ENCODE peak calls at places on chromosome X, in five cellular contexts. K is GM23248, A is astrocyte, F is IMR-90, J is SK-N-SH. E is an unnamed sample.

GRCh38 chrX:119669424-119670037 is 23.4 kb downstream of the SEPTIN6 start:
- DNase-seq in F (peak; percentile 84), A (peak; percentile 63), K (peak; percentile 3), J (peak; percentile 60), E (no peak)

GRCh38 chrX:29841750-29842149 is 373.6 kb upstream of the MAGEB2 start:
- DNase-seq in K (peak; percentile 57), J (no peak), F (peak; percentile 42), A (peak; percentile 23), E (no peak)

GRCh38 chrX:45557390-45557789 is 356.7 kb upstream of the DIPK2B start:
- DNase-seq in K (peak; percentile 0), A (no peak), J (no peak), F (peak; percentile 1), E (no peak)

GRCh38 chrX:24025741-24026402 is 1.1 kb downstream of the KLHL15 start:
- DNase-seq in F (peak; percentile 81), A (peak; percentile 66), K (peak; percentile 80), J (no peak), E (peak; percentile 25)

GRCh38 chrX:28848707-28849106 is 261.5 kb downstream of the IL1RAPL1 start:
- DNase-seq in J (no peak), F (no peak), K (no peak), A (no peak), E (no peak)

GRCh38 chrX:132908891-132909290 is 49.5 kb downstream of the HS6ST2 start:
- DNase-seq in K (no peak), J (peak; percentile 31), A (no peak), F (no peak), E (no peak)

GRCh38 chrX:30278365-30278764 is 30.8 kb downstream of the NR0B1 start:
- DNase-seq in F (peak; percentile 34), J (no peak), A (peak; percentile 11), K (peak; percentile 59), E (no peak)

GRCh38 chrX:140343226-140343873 is 161.5 kb downstream of the SOX3 start:
- DNase-seq in F (peak; percentile 1), K (peak; percentile 24), A (peak; percentile 42), J (no peak), E (no peak)

GRCh38 chrX:154040307-154040756 is 20.6 kb upstream of the IRAK1 start:
- DNase-seq in K (peak; percentile 85), F (peak; percentile 87), A (peak; percentile 81), J (no peak), E (no peak)

GRCh38 chrX:15686818-15687685 is 22.4 kb upstream of the CLTRN start:
- DNase-seq in K (peak; percentile 63), J (peak; percentile 63), A (peak; percentile 18), F (peak; percentile 61), E (peak; percentile 71)

GRCh38 chrX:111555559-111555958 is 44.1 kb downstream of the SERTM2 start:
- DNase-seq in A (no peak), J (no peak), K (no peak), F (no peak), E (no peak)

GRCh38 chrX:150236304-150236703 is 126.8 kb upstream of the MAMLD1 start:
- DNase-seq in A (peak; percentile 23), F (peak; percentile 44), K (peak; percentile 74), J (no peak), E (peak; percentile 3)

GRCh38 chrX:122866527-122866926 is 317.6 kb upstream of the GRIA3 start:
- DNase-seq in J (no peak), F (peak; percentile 17), K (peak; percentile 69), A (peak; percentile 90), E (no peak)

GRCh38 chrX:39442332-39442731 is 641.1 kb downstream of the MID1IP1 start:
- DNase-seq in K (no peak), F (no peak), A (no peak), J (no peak), E (no peak)

GRCh38 chrX:39440734-39441305 is 639.6 kb downstream of the MID1IP1 start:
- DNase-seq in J (no peak), K (no peak), A (no peak), F (no peak), E (no peak)

GRCh38 chrX:39437670-39438441 is 636.6 kb downstream of the MID1IP1 start:
- DNase-seq in A (no peak), J (no peak), K (no peak), F (no peak), E (no peak)

GRCh38 chrX:39439910-39440733 is 638.9 kb downstream of the MID1IP1 start:
- DNase-seq in K (no peak), J (no peak), F (no peak), A (no peak), E (no peak)

GRCh38 chrX:39438603-39439602 is 637.6 kb downstream of the MID1IP1 start:
- DNase-seq in A (no peak), J (no peak), K (no peak), F (no peak), E (no peak)
- H3K9ac ChIP-seq in A (no peak overlapping the region), J (no peak overlapping the region), K (no peak overlapping the region), F (no peak overlapping the region), E (no peak overlapping the region)

GRCh38 chrX:2708601-2709200 is 17.6 kb downstream of the CD99 start:
- DNase-seq in J (no peak), K (no peak), F (no peak), A (no peak), E (no peak)
- H3K4me1 ChIP-seq in J (peaks cover 5% of the 10 kb centered on the region), K (peaks cover 55% of the 10 kb centered on the region), F (peaks cover 23% of the 10 kb centered on the region), A (peaks cover 60% of the 10 kb centered on the region), E (peaks cover 6% of the 10 kb centered on the region)

GRCh38 chrX:109472939-109473713 is 8.8 kb downstream of the GUCY2F start:
- DNase-seq in K (peak; percentile 66), F (peak; percentile 31), A (peak; percentile 49), J (peak; percentile 1), E (no peak)
- H3K9ac ChIP-seq in K (peak overlapping the region; percentile 46), F (no peak overlapping the region), A (peak overlapping the region; percentile 46), J (no peak overlapping the region), E (no peak overlapping the region)

GRCh38 chrX:100819837-100820666 is at the start of gene CSTF2:
- DNase-seq in A (peak; percentile 77), J (peak; percentile 76), F (peak; percentile 79), K (peak; percentile 92), E (peak; percentile 81)

GRCh38 chrX:100812216-100813158 is 7.7 kb upstream of the CSTF2 start:
- DNase-seq in A (no peak), K (no peak), F (no peak), J (no peak), E (peak; percentile 72)

GRCh38 chrX:100819534-100819836 is 706 bp upstream of the CSTF2 start:
- DNase-seq in A (no peak), K (no peak), J (no peak), F (no peak), E (no peak)

GRCh38 chrX:100817340-100817739 is 2.9 kb upstream of the CSTF2 start:
- DNase-seq in F (no peak), J (no peak), K (no peak), A (no peak), E (no peak)
- H3K4me1 ChIP-seq in F (no peaks in the 10 kb centered on the region), J (no peaks in the 10 kb centered on the region), K (no peaks in the 10 kb centered on the region), A (peaks cover 4% of the 10 kb centered on the region), E (no peaks in the 10 kb centered on the region)

GRCh38 chrX:103830848-103831247 is 1.2 kb downstream of the RAB9B start:
- DNase-seq in F (no peak), K (no peak), J (peak; percentile 2), A (no peak), E (no peak)

GRCh38 chrX:103828529-103828928 is 3.5 kb downstream of the RAB9B start:
- DNase-seq in K (no peak), F (no peak), A (no peak), J (no peak), E (no peak)

GRCh38 chrX:103831342-103831802 is 685 bp downstream of the RAB9B start:
- DNase-seq in J (peak; percentile 16), K (peak; percentile 70), A (no peak), F (no peak), E (no peak)

GRCh38 chrX:103831803-103832544 is at the start of gene RAB9B:
- DNase-seq in K (peak; percentile 53), J (peak; percentile 83), F (peak; percentile 33), A (peak; percentile 16), E (peak; percentile 59)
- H3K9ac ChIP-seq in K (peak within 1 kb of the TSS; percentile 64), J (no peak within 1 kb of the TSS), F (no peak within 1 kb of the TSS), A (peak within 1 kb of the TSS; percentile 66), E (no peak within 1 kb of the TSS)